ENCODE peak calls at places on chromosomes 13 and 19, in ten cellular contexts. H is body of pancreas; G is tibial nerve; L is astrocyte; I is adrenal gland; Z is right lobe of liver; T is uterus; W is naive thymus-derived CD4-positive, alpha-beta T cell; F is A673; S is tibial artery. J is an unnamed sample. For H3K27me3, the result is how much of the 10 kb centered on the place peaks cover.

GRCh38 chr19:4598712-4599111 is 39.2 kb upstream of the SEMA6B start:
- DNase-seq in W (no peak), F (no peak), L (no peak), Z (no peak), I (no peak), T (no peak), G (no peak), S (no peak), H (no peak), J (no peak)

GRCh38 chr19:37095859-37096258 is 17.6 kb downstream of the ZNF420 start:
- DNase-seq in T (no peak), F (no peak), Z (no peak), H (no peak), L (peak), G (no peak), S (no peak), W (no peak), I (no peak), J (no peak)

GRCh38 chr13:36074659-36075058 is 56.5 kb downstream of the DCLK1 start:
- DNase-seq in I (peak), H (no peak), W (no peak), S (no peak), F (peak), T (no peak), G (no peak), Z (no peak), L (no peak), J (no peak)

GRCh38 chr13:113800576-113800926 is 41.5 kb downstream of the TMEM255B start:
- DNase-seq in Z (no peak), H (no peak), S (peak), G (no peak), W (no peak), T (no peak), F (no peak), I (no peak), L (no peak), J (no peak)

GRCh38 chr13:108533842-108534241 is 95.6 kb upstream of the MYO16 start:
- DNase-seq in S (no peak), G (no peak), F (no peak), L (no peak), H (no peak), I (no peak), Z (no peak), T (no peak), W (no peak), J (no peak)

GRCh38 chr13:34750078-34750703 is 191.9 kb upstream of the NBEA start:
- DNase-seq in F (no peak), W (no peak), H (peak), Z (no peak), L (peak), I (peak), S (no peak), G (no peak), T (peak), J (peak)

GRCh38 chr19:19232231-19232630 is 20.5 kb downstream of the NCAN start:
- DNase-seq in H (no peak), F (no peak), T (no peak), I (no peak), Z (no peak), L (no peak), W (no peak), G (no peak), S (no peak), J (no peak)

GRCh38 chr13:31686660-31687430 is 52.5 kb upstream of the RXFP2 start:
- DNase-seq in H (no peak), S (no peak), W (no peak), G (no peak), Z (no peak), L (no peak), F (no peak), T (no peak), I (no peak), J (no peak)

GRCh38 chr13:100392709-100393630 is 195.6 kb downstream of the GGACT start:
- DNase-seq in F (peak), H (peak), Z (no peak), T (peak), I (peak), S (peak), W (no peak), L (peak), G (peak), J (peak)

GRCh38 chr13:98915563-98916348 is 62.1 kb downstream of the DOCK9 start:
- DNase-seq in S (no peak), I (no peak), T (no peak), H (no peak), Z (no peak), G (no peak), L (no peak), W (no peak), F (no peak), J (no peak)

GRCh38 chr13:78015782-78016181 is 97.2 kb upstream of the EDNRB start:
- DNase-seq in G (no peak), I (no peak), H (no peak), T (no peak), W (no peak), S (no peak), F (no peak), Z (no peak), L (no peak), J (no peak)

GRCh38 chr13:99756281-99756680 is 215.3 kb downstream of the ZIC5 start:
- DNase-seq in T (no peak), L (no peak), H (no peak), W (no peak), Z (no peak), G (no peak), S (no peak), I (no peak), F (no peak), J (no peak)

GRCh38 chr13:103931396-103931795 is 865.2 kb upstream of the SLC10A2 start:
- DNase-seq in L (no peak), F (peak), W (no peak), H (no peak), S (no peak), Z (no peak), T (no peak), G (no peak), I (no peak), J (no peak)

GRCh38 chr13:103931885-103932284 is 865.7 kb upstream of the SLC10A2 start:
- DNase-seq in L (no peak), F (no peak), G (no peak), S (no peak), H (no peak), T (no peak), I (no peak), W (no peak), Z (no peak), J (no peak)

GRCh38 chr13:103935117-103935516 is 868.9 kb upstream of the SLC10A2 start:
- DNase-seq in H (no peak), L (no peak), Z (no peak), G (no peak), F (no peak), W (no peak), T (no peak), I (no peak), S (no peak), J (no peak)
- H3K27me3 ChIP-seq in H (under half), L (under half), Z (under half), G (under half), F (under half), W (under half), T (under half), I (under half), S (under half), J (under half)

DNA sequence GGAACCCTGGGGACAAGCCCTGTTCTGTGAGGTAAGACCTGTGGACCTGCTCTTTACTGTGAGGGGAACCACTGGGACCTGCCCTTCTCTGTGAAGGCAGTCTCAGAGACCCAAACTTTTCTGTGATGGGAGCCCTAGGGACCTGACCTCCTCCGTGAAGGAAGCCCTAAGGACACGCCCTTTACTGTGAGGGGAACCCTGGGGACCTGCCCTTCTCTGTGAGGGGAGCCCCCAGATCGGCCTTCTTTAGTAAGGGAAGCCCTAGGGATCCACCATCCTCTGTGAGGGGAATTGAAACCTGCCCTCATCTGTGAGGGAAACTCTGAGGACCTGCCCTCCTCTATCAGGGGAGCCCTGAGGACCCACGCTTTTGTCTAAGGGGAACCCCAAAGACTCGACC is 343.5 kb downstream of the UQCRFS1 start:
- DNase-seq in S (no peak), G (no peak), L (no peak), I (no peak), Z (no peak), F (no peak), H (no peak), T (no peak), W (no peak), J (no peak)
- H3K27me3 ChIP-seq in S (under half), G (under half), L (under half), I (under half), Z (under half), F (under half), H (under half), T (under half), W (under half), J (under half)

GRCh38 chr19:7657047-7657779 is 11.6 kb upstream of the RETN start:
- DNase-seq in S (no peak), Z (no peak), G (no peak), L (no peak), I (no peak), T (no peak), W (no peak), H (no peak), F (no peak), J (no peak)

GRCh38 chr19:7665076-7665475 is 3.8 kb upstream of the RETN start:
- DNase-seq in T (no peak), F (no peak), G (no peak), S (no peak), L (no peak), H (no peak), I (no peak), W (no peak), Z (no peak), J (no peak)

GRCh38 chr19:7663711-7664110 is 5.1 kb upstream of the RETN start:
- DNase-seq in T (no peak), Z (no peak), S (no peak), F (no peak), G (no peak), H (no peak), L (no peak), I (no peak), W (no peak), J (no peak)

GRCh38 chr19:7658219-7658686 is 10.6 kb upstream of the RETN start:
- DNase-seq in G (no peak), F (no peak), H (no peak), W (peak), I (no peak), L (no peak), T (no peak), Z (no peak), S (no peak), J (no peak)

DNA sequence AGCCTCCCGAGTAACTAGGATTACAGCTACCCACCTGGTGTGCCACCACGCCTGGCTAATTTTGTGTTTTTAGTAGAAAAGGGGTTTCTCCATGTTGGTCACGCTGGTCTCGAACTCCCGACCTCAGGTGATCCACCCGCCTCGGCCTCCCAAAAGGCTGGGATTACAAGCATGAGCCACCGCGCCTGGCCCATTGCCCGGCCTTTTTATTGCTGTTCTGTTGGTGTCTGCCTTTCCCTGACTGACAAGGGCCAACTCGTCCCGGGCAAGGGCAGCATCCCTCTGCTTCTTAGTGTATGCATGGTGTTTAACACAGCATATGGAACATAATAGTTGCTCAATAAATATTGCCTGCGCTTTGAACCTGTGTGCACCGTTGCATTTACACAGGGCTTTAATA is 6.2 kb upstream of the RETN start:
- DNase-seq in F (no peak), G (no peak), S (no peak), W (no peak), H (no peak), L (no peak), T (no peak), I (no peak), Z (no peak), J (no peak)
- H3K27me3 ChIP-seq in F (under half), G (under half), S (under half), W (under half), H (under half), L (under half), T (under half), I (under half), Z (under half), J (under half)

GRCh38 chr19:3006075-3006767 is 22.9 kb downstream of the TLE2 start:
- DNase-seq in W (no peak), Z (no peak), G (no peak), H (peak), L (no peak), F (no peak), I (no peak), S (no peak), T (no peak), J (peak)

GRCh38 chr19:3004522-3004921 is 24.6 kb downstream of the TLE2 start:
- DNase-seq in H (no peak), Z (no peak), L (no peak), T (no peak), I (no peak), W (no peak), S (no peak), F (no peak), G (no peak), J (no peak)

GRCh38 chr19:3007975-3008374 is 21.1 kb downstream of the TLE2 start:
- DNase-seq in T (no peak), Z (no peak), S (no peak), G (no peak), I (no peak), H (no peak), W (no peak), L (no peak), F (no peak), J (no peak)

GRCh38 chr19:3003046-3003445 is 25.7 kb downstream of the TLE6 start:
- DNase-seq in S (no peak), H (no peak), Z (no peak), T (no peak), F (peak), G (no peak), W (no peak), I (no peak), L (no peak), J (peak)

GRCh38 chr19:3005345-3005744 is 23.7 kb downstream of the TLE2 start:
- DNase-seq in Z (no peak), W (no peak), H (no peak), G (no peak), L (no peak), F (no peak), T (no peak), I (no peak), S (no peak), J (no peak)
- H3K27me3 ChIP-seq in Z (under half), W (under half), H (under half), G (under half), L (under half), F (under half), T (under half), I (under half), S (under half), J (under half)

J was measured in testis.